ENCODE peak calls at places on chromosomes 2 and 18, in nine cellular contexts. E, S, H, K, G, T, N, C and L are unnamed samples.

GRCh38 chr2:54676656-54677055 is 46.8 kb upstream of the EML6 start:
- DNase-seq in N (no peak), H (no peak), T (no peak), E (no peak), S (no peak), K (no peak), G (no peak), C (no peak), L (no peak)

GRCh38 chr2:215918901-215919585 is 94.3 kb downstream of the MREG start:
- DNase-seq in T (no peak), N (no peak), K (no peak), H (no peak), E (no peak), S (no peak), G (no peak), C (no peak), L (no peak)

GRCh38 chr2:47536696-47537095 is 133.7 kb downstream of the MSH2 start:
- DNase-seq in N (no peak), K (no peak), H (no peak), G (no peak), S (no peak), C (no peak), E (no peak), T (no peak), L (no peak)

GRCh38 chr2:220894069-220894468 is 678.0 kb downstream of the EPHA4 start:
- DNase-seq in E (no peak), C (no peak), S (no peak), H (no peak), G (no peak), T (no peak), K (no peak), N (no peak), L (no peak)

GRCh38 chr2:162261032-162261945 is 18.0 kb upstream of the FAP start:
- DNase-seq in G (no peak), H (no peak), E (no peak), T (no peak), N (no peak), K (no peak), C (no peak), S (peak; percentile 2), L (no peak)

GRCh38 chr18:58315739-58316215 is 271.8 kb downstream of the NEDD4L start:
- DNase-seq in E (no peak), C (no peak), S (no peak), N (no peak), H (no peak), G (no peak), T (no peak), K (no peak), L (no peak)

GRCh38 chr2:109727929-109728447 is 66.1 kb upstream of the RGPD5 start:
- DNase-seq in K (no peak), E (no peak), C (no peak), T (no peak), N (no peak), G (no peak), S (no peak), H (no peak), L (no peak)

GRCh38 chr18:39871976-39872375 is 2083.1 kb upstream of the PIK3C3 start:
- DNase-seq in E (no peak), G (no peak), C (no peak), N (no peak), K (no peak), S (no peak), T (no peak), H (no peak), L (peak; percentile 26)

GRCh38 chr2:216142540-216142939 is 33.4 kb downstream of the XRCC5 start:
- DNase-seq in S (no peak), E (no peak), H (no peak), C (no peak), K (no peak), T (no peak), N (no peak), G (no peak), L (no peak)

GRCh38 chr18:56298935-56299334 is 339.5 kb downstream of the TXNL1 start:
- DNase-seq in H (no peak), K (no peak), C (no peak), E (no peak), G (no peak), N (no peak), S (no peak), T (no peak), L (peak; percentile 57)

GRCh38 chr18:52499018-52499417 is 159.0 kb downstream of the DCC start:
- DNase-seq in H (no peak), T (no peak), N (no peak), G (no peak), E (no peak), C (no peak), S (no peak), K (no peak), L (no peak)

GRCh38 chr2:230130668-230131364 is 62.1 kb upstream of the SLC16A14 start:
- DNase-seq in N (no peak), K (no peak), E (no peak), G (no peak), S (no peak), C (no peak), H (no peak), T (no peak), L (peak; percentile 30)

GRCh38 chr18:34848156-34848555 is 138.1 kb downstream of the DTNA start:
- DNase-seq in G (no peak), K (no peak), T (no peak), C (no peak), H (no peak), N (no peak), E (no peak), S (no peak), L (no peak)

GRCh38 chr2:8118940-8119781 is 562.7 kb upstream of the ID2 start:
- DNase-seq in K (no peak), H (no peak), G (no peak), T (no peak), S (no peak), N (no peak), E (no peak), C (no peak), L (no peak)

GRCh38 chr2:3536682-3537632 is 17.6 kb upstream of the ADI1 start:
- DNase-seq in H (no peak), K (peak; percentile 68), S (no peak), N (no peak), T (no peak), E (no peak), C (no peak), G (no peak), L (no peak)

GRCh38 chr2:168378960-168379669 is 77.0 kb upstream of the CERS6 start:
- DNase-seq in K (no peak), N (no peak), S (no peak), C (no peak), T (no peak), E (no peak), H (no peak), G (no peak), L (no peak)

GRCh38 chr2:26076001-26076587 is 42.2 kb downstream of the RAB10 start:
- DNase-seq in T (no peak), K (no peak), H (no peak), S (peak; percentile 4), G (no peak), E (no peak), C (no peak), N (no peak), L (peak; percentile 47)

GRCh38 chr18:7957297-7957696 is 390.2 kb downstream of the PTPRM start:
- DNase-seq in E (no peak), S (no peak), H (no peak), N (no peak), T (no peak), G (no peak), K (no peak), C (no peak), L (no peak)